ENCODE peak calls at places on chromosomes 5 and 9, in seven cellular contexts. Y, C, Z, D, U, P and J are unnamed samples.

GRCh38 chr9:38768351-38768761 is 48.4 kb upstream of the FAM240B start:
- DNase-seq in Y (no peak), Z (no peak), P (no peak), D (no peak), U (no peak), C (no peak), J (no peak)

GRCh38 chr9:137811283-137811870 is 66.2 kb upstream of the CACNA1B start:
- DNase-seq in Z (no peak), P (no peak), Y (no peak), U (no peak), C (peak; percentile 37), D (no peak), J (no peak)

GRCh38 chr5:83255268-83255667 is 177.9 kb downstream of the XRCC4 start:
- DNase-seq in Z (peak; percentile 59), C (no peak), Y (no peak), P (no peak), U (no peak), D (no peak), J (no peak)

GRCh38 chr5:154900071-154900470 is 37.9 kb downstream of the GEMIN5 start:
- DNase-seq in D (no peak), P (no peak), C (no peak), Y (no peak), Z (no peak), U (no peak), J (no peak)

GRCh38 chr5:181221105-181221791 is 1.8 kb upstream of the TRIM41 start:
- DNase-seq in Y (no peak), D (no peak), Z (no peak), P (no peak), C (no peak), U (no peak), J (no peak)

GRCh38 chr5:67404261-67405100 is 207.9 kb upstream of the CD180 start:
- DNase-seq in Z (no peak), Y (no peak), P (no peak), C (no peak), U (no peak), D (no peak), J (no peak)

GRCh38 chr5:72252574-72253155 is 67.4 kb downstream of the MRPS27 start:
- DNase-seq in Y (no peak), C (no peak), U (no peak), P (no peak), Z (no peak), D (no peak), J (no peak)

GRCh38 chr9:68496356-68496755 is 44.3 kb downstream of the TMEM252 start:
- DNase-seq in U (no peak), Y (no peak), C (no peak), P (no peak), D (no peak), Z (no peak), J (no peak)

GRCh38 chr5:106610041-106610440 is 1060.7 kb downstream of the EFNA5 start:
- DNase-seq in U (no peak), Z (no peak), C (no peak), Y (no peak), D (no peak), P (no peak), J (peak; percentile 43)

GRCh38 chr9:128917151-128917849 is 3.5 kb upstream of the PHYHD1 start:
- DNase-seq in Z (no peak), D (peak; percentile 64), U (no peak), Y (peak; percentile 89), C (peak; percentile 81), P (no peak), J (no peak)

GRCh38 chr5:133228316-133228715 is 176.5 kb downstream of the HSPA4 start:
- DNase-seq in Z (no peak), C (no peak), P (no peak), U (no peak), D (no peak), Y (no peak), J (no peak)

GRCh38 chr5:36462295-36463021 is 143.9 kb upstream of the SLC1A3 start:
- DNase-seq in D (no peak), Z (no peak), P (peak; percentile 58), U (no peak), C (no peak), Y (no peak), J (no peak)

GRCh38 chr5:97383996-97384395 is 200.9 kb upstream of the RIOK2 start:
- DNase-seq in Z (no peak), P (no peak), D (no peak), U (no peak), C (no peak), Y (no peak), J (no peak)

GRCh38 chr9:114409103-114409780 is 21.5 kb upstream of the AKNA start:
- DNase-seq in P (peak; percentile 54), D (no peak), C (no peak), Z (peak; percentile 24), Y (no peak), U (no peak), J (no peak)

GRCh38 chr5:112822456-112822855 is 38.6 kb upstream of the SRP19 start:
- DNase-seq in C (no peak), D (no peak), Z (no peak), Y (no peak), P (no peak), U (no peak), J (no peak)

GRCh38 chr5:107324071-107324470 is 346.7 kb downstream of the EFNA5 start:
- DNase-seq in P (no peak), Z (no peak), Y (no peak), C (no peak), D (no peak), U (peak; percentile 65), J (no peak)

GRCh38 chr5:132052520-132052919 is 7.9 kb upstream of the IL3 start:
- DNase-seq in Z (no peak), D (no peak), U (no peak), Y (peak; percentile 2), C (peak; percentile 9), P (no peak), J (no peak)